ENCODE peak calls at places on chromosomes 16 and 17, in seven cellular contexts. One of them, this sample, is unnamed.

GRCh38 chr17:56812971-56813388 is 20.7 kb downstream of the C17orf67 start:
- DNase-seq in right atrium auricular region: no peak
- DNase-seq in colonic mucosa: no peak
- DNase-seq in thoracic aorta: no peak
- DNase-seq in AG04450: no peak
- DNase-seq in transverse colon: no peak
- DNase-seq in adrenal gland: no peak
- DNase-seq in this sample: no peak

GRCh38 chr17:79935845-79936470 is 96.7 kb upstream of the CBX4 start:
- DNase-seq in right atrium auricular region: no peak
- DNase-seq in transverse colon: no peak
- DNase-seq in AG04450: no peak
- DNase-seq in colonic mucosa: no peak
- DNase-seq in adrenal gland: no peak
- DNase-seq in thoracic aorta: no peak
- DNase-seq in this sample: no peak

GRCh38 chr17:50599606-50600005 is 35.1 kb upstream of the ABCC3 start:
- DNase-seq in adrenal gland: no peak
- DNase-seq in right atrium auricular region: no peak
- DNase-seq in AG04450: no peak
- DNase-seq in transverse colon: no peak
- DNase-seq in colonic mucosa: no peak
- DNase-seq in thoracic aorta: no peak
- DNase-seq in this sample: no peak

GRCh38 chr17:73657473-73658116 is 13.3 kb upstream of the SDK2 start:
- DNase-seq in AG04450: no peak
- DNase-seq in thoracic aorta: no peak
- DNase-seq in adrenal gland: peak; percentile 52
- DNase-seq in colonic mucosa: peak; percentile 77
- DNase-seq in right atrium auricular region: no peak
- DNase-seq in transverse colon: peak; percentile 74
- DNase-seq in this sample: no peak

GRCh38 chr17:35614835-35615234 is 27.7 kb downstream of the AP2B1 start:
- DNase-seq in right atrium auricular region: no peak
- DNase-seq in transverse colon: no peak
- DNase-seq in AG04450: no peak
- DNase-seq in thoracic aorta: no peak
- DNase-seq in adrenal gland: no peak
- DNase-seq in colonic mucosa: no peak
- DNase-seq in this sample: no peak

GRCh38 chr16:15450624-15451023 is 16.2 kb downstream of the BMERB1 start:
- DNase-seq in right atrium auricular region: no peak
- DNase-seq in transverse colon: no peak
- DNase-seq in adrenal gland: no peak
- DNase-seq in thoracic aorta: no peak
- DNase-seq in AG04450: no peak
- DNase-seq in colonic mucosa: peak; percentile 21
- DNase-seq in this sample: peak; percentile 40

GRCh38 chr16:23999663-24000062 is 163.9 kb downstream of the PRKCB start:
- DNase-seq in AG04450: no peak
- DNase-seq in right atrium auricular region: no peak
- DNase-seq in adrenal gland: no peak
- DNase-seq in transverse colon: no peak
- DNase-seq in thoracic aorta: no peak
- DNase-seq in colonic mucosa: no peak
- DNase-seq in this sample: no peak

GRCh38 chr16:88617268-88618031 is 20.9 kb upstream of the IL17C start:
- DNase-seq in right atrium auricular region: no peak
- DNase-seq in adrenal gland: no peak
- DNase-seq in transverse colon: peak; percentile 53
- DNase-seq in thoracic aorta: no peak
- DNase-seq in AG04450: no peak
- DNase-seq in colonic mucosa: peak; percentile 78
- DNase-seq in this sample: no peak

GRCh38 chr17:50181155-50181554 is 15.3 kb downstream of the SGCA start:
- DNase-seq in transverse colon: no peak
- DNase-seq in adrenal gland: no peak
- DNase-seq in colonic mucosa: no peak
- DNase-seq in right atrium auricular region: no peak
- DNase-seq in AG04450: no peak
- DNase-seq in thoracic aorta: no peak
- DNase-seq in this sample: no peak

GRCh38 chr17:43025290-43025657 is 243 bp downstream of the RND2 start:
- DNase-seq in right atrium auricular region: no peak
- DNase-seq in transverse colon: no peak
- DNase-seq in colonic mucosa: no peak
- DNase-seq in adrenal gland: no peak
- DNase-seq in AG04450: no peak
- DNase-seq in thoracic aorta: no peak
- DNase-seq in this sample: no peak

GRCh38 chr17:57906910-57907309 is 48.3 kb downstream of the CUEDC1 start:
- DNase-seq in right atrium auricular region: no peak
- DNase-seq in colonic mucosa: no peak
- DNase-seq in thoracic aorta: no peak
- DNase-seq in transverse colon: no peak
- DNase-seq in adrenal gland: no peak
- DNase-seq in AG04450: no peak
- DNase-seq in this sample: no peak

GRCh38 chr17:78769200-78769773 is 12.8 kb downstream of the CYTH1 start:
- DNase-seq in transverse colon: no peak
- DNase-seq in right atrium auricular region: no peak
- DNase-seq in AG04450: no peak
- DNase-seq in thoracic aorta: no peak
- DNase-seq in colonic mucosa: no peak
- DNase-seq in adrenal gland: no peak
- DNase-seq in this sample: no peak
- TF ChIP-seq CTCF in transverse colon: no peak
- TF ChIP-seq CTCF in right atrium auricular region: no peak
- TF ChIP-seq CTCF in AG04450: no peak
- TF ChIP-seq CTCF in thoracic aorta: no peak
- TF ChIP-seq CTCF in colonic mucosa: no peak
- TF ChIP-seq CTCF in adrenal gland: no peak
- TF ChIP-seq CTCF in this sample: no peak

DNA sequence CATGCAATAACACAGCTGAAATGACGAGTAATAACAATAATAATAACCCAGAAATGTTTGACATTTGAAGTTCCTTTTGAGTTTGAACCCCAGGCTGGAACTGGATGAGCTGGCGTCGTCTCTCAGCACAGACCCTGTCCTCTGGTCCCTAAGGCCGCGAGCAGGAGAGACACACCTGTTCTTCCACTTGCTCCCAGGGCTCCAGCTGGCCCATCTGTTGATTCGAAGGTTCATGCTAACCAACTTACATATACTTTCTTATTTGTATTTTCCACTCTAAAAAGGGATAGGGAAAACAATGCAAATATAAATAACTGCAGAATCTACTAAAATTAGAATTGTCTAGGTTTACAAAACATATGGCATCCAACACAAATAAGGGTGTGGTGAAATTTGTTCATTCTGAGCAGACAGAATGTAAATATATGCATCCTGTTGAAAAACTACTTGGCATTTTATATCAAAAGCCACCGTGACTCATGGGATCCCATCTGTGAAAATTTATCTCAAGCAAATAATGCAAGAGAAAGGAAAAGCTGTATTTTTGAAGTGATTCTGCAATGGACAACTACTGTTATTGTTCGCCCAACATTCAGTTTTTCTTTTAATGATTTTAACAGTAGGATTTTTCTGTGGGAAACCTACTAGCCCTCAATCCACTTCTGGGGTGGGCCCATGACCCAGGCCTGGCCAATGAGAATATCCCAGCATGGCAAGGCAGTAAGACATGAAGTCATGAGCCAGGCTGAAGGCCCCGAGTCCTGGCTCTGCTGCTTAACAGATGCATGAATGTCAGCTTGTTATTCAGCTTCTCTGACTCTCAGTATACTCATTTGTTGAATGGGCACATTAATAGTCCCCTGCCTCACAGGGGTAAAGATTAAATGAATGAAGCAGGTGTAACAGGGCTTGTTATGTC is 13.2 kb upstream of the RGS9 start:
- DNase-seq in thoracic aorta: no peak
- DNase-seq in colonic mucosa: peak; percentile 43
- DNase-seq in AG04450: no peak
- DNase-seq in transverse colon: peak; percentile 27
- DNase-seq in right atrium auricular region: no peak
- DNase-seq in adrenal gland: no peak
- DNase-seq in this sample: peak; percentile 41
- H3K4me3 ChIP-seq in thoracic aorta: peak overlapping the region; percentile 90
- H3K4me3 ChIP-seq in colonic mucosa: no peak overlapping the region
- H3K4me3 ChIP-seq in AG04450: no peak overlapping the region
- H3K4me3 ChIP-seq in transverse colon: no peak overlapping the region
- H3K4me3 ChIP-seq in right atrium auricular region: peak overlapping the region; percentile 72
- H3K4me3 ChIP-seq in adrenal gland: no peak overlapping the region
- H3K4me3 ChIP-seq in this sample: peak overlapping the region; percentile 80

DNA sequence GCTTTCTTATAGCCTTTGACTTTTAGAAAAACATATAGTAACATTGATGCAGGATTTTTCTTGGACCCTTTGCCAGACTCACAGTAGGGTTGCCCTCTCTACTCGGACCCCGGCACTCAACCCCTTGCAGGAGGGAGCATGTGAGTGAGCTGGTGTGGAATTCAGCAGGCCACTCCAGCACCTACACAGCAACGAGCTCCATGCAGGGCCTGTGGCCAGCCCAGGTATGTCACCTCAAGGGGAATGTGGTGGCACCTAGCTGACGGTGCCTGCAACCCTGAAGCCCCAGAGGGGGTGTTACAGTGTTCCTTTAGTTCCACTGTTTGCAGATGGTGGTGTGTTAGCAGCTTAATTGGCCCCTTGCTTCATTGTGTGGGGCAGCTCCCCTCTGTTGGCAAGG is 414.9 kb downstream of the KCNJ2 start:
- DNase-seq in right atrium auricular region: no peak
- DNase-seq in transverse colon: no peak
- DNase-seq in thoracic aorta: no peak
- DNase-seq in AG04450: no peak
- DNase-seq in adrenal gland: no peak
- DNase-seq in colonic mucosa: no peak
- DNase-seq in this sample: no peak
- H3K27ac ChIP-seq in right atrium auricular region: no peak overlapping the region
- H3K27ac ChIP-seq in transverse colon: no peak overlapping the region
- H3K27ac ChIP-seq in thoracic aorta: no peak overlapping the region
- H3K27ac ChIP-seq in AG04450: no peak overlapping the region
- H3K27ac ChIP-seq in adrenal gland: no peak overlapping the region
- H3K27ac ChIP-seq in colonic mucosa: no peak overlapping the region
- H3K27ac ChIP-seq in this sample: no peak overlapping the region

GRCh38 chr17:4914009-4914408 is 11.1 kb upstream of the CHRNE start:
- DNase-seq in transverse colon: no peak
- DNase-seq in right atrium auricular region: no peak
- DNase-seq in adrenal gland: no peak
- DNase-seq in AG04450: no peak
- DNase-seq in colonic mucosa: no peak
- DNase-seq in thoracic aorta: no peak
- DNase-seq in this sample: no peak
- TF ChIP-seq CTCF in transverse colon: peak; percentile 25
- TF ChIP-seq CTCF in right atrium auricular region: no peak
- TF ChIP-seq CTCF in adrenal gland: no peak
- TF ChIP-seq CTCF in AG04450: no peak
- TF ChIP-seq CTCF in colonic mucosa: no peak
- TF ChIP-seq CTCF in thoracic aorta: no peak
- TF ChIP-seq CTCF in this sample: no peak

DNA sequence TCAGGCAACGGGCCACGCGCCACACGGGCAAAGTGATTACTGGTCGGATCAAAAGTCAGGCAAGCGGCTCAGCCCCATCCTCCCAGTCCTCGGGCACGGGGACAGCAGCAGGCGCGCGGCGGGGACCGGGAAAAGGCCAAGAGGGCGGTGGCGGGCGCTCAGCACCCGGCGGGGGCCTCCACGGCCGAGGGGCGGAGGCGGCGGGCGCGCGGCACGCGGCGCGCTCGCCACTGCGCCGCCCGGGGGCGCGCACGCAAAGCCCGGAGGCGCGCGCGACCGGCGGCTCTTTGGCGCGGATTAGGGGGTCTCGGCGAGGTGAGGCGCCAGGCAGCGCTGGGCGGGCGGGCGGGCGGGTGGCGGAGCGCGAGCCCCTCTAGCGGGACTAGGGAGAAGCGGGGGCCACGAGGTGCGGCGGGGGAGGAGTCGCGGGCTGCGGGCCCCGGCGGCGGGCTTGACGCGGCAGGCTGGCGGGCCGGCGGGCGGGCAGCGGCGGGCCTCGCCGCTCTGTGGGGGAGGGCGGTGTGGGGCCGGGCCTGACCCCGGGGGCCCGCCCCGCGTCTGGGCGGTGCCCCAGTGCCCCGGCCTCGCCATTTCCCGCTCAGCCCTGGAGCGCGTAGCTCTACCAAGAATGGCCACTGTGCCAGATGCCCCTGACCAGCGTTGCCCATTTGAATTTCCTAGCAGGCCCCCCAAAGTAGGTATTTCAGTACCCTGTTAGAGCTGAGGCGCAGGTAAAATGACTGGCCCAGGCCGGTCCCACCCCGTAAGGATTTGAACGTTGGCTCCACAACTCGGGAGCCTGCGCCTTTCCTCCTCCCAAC is at the start of the genes ACACA and TADA2A:
- DNase-seq in right atrium auricular region: peak; percentile 83
- DNase-seq in colonic mucosa: peak; percentile 82
- DNase-seq in thoracic aorta: peak; percentile 14
- DNase-seq in AG04450: no peak
- DNase-seq in transverse colon: peak; percentile 85
- DNase-seq in adrenal gland: peak; percentile 76
- DNase-seq in this sample: peak; percentile 89
- H3K4me3 ChIP-seq in right atrium auricular region: peak within 1 kb of the TSS; percentile 75
- H3K4me3 ChIP-seq in colonic mucosa: peak within 1 kb of the TSS; percentile 72
- H3K4me3 ChIP-seq in thoracic aorta: peak within 1 kb of the TSS; percentile 90
- H3K4me3 ChIP-seq in AG04450: peak within 1 kb of the TSS; percentile 87
- H3K4me3 ChIP-seq in transverse colon: peak within 1 kb of the TSS; percentile 57
- H3K4me3 ChIP-seq in adrenal gland: peak within 1 kb of the TSS; percentile 11
- H3K4me3 ChIP-seq in this sample: peak within 1 kb of the TSS; percentile 93

GRCh38 chr17:8466466-8466865 is 30.8 kb downstream of the NDEL1 start:
- DNase-seq in transverse colon: no peak
- DNase-seq in colonic mucosa: no peak
- DNase-seq in right atrium auricular region: no peak
- DNase-seq in thoracic aorta: no peak
- DNase-seq in AG04450: peak; percentile 11
- DNase-seq in adrenal gland: no peak
- DNase-seq in this sample: no peak
- H3K27ac ChIP-seq in transverse colon: no peak overlapping the region
- H3K27ac ChIP-seq in colonic mucosa: no peak overlapping the region
- H3K27ac ChIP-seq in right atrium auricular region: no peak overlapping the region
- H3K27ac ChIP-seq in thoracic aorta: peak overlapping the region; percentile 50
- H3K27ac ChIP-seq in AG04450: peak overlapping the region; percentile 22
- H3K27ac ChIP-seq in adrenal gland: no peak overlapping the region
- H3K27ac ChIP-seq in this sample: peak overlapping the region; percentile 57

GRCh38 chr17:78431692-78431958 is 53.2 kb downstream of the PGS1 start:
- DNase-seq in right atrium auricular region: no peak
- DNase-seq in thoracic aorta: no peak
- DNase-seq in colonic mucosa: no peak
- DNase-seq in transverse colon: no peak
- DNase-seq in adrenal gland: no peak
- DNase-seq in AG04450: no peak
- DNase-seq in this sample: no peak
- TF ChIP-seq CTCF in right atrium auricular region: no peak
- TF ChIP-seq CTCF in thoracic aorta: no peak
- TF ChIP-seq CTCF in colonic mucosa: no peak
- TF ChIP-seq CTCF in transverse colon: no peak
- TF ChIP-seq CTCF in adrenal gland: no peak
- TF ChIP-seq CTCF in AG04450: no peak
- TF ChIP-seq CTCF in this sample: no peak